ENCODE peak calls at places on chromosomes 12 and 14, in four cellular contexts. O is A673; I is CD8-positive, alpha-beta memory T cell; S is A549. U is an unnamed sample. For H3K4me1, the result is how much of the 10 kb centered on the place peaks cover.

GRCh38 chr12:8911606-8912268 is 2.6 kb upstream of the PHC1 start:
- DNase-seq in O (no peak), I (no peak), S (no peak), U (no peak)

GRCh38 chr14:73467377-73467776 is 9.0 kb upstream of the NUMB start:
- DNase-seq in O (no peak), I (no peak), S (no peak), U (peak)

GRCh38 chr14:33962016-33962415 is 11.1 kb upstream of the EGLN3 start:
- DNase-seq in O (no peak), I (no peak), S (no peak), U (no peak)

GRCh38 chr12:132046561-132046960 is 96.8 kb downstream of the EP400 start:
- DNase-seq in O (no peak), I (no peak), S (no peak), U (no peak)

GRCh38 chr14:51547260-51547659 is 104.5 kb upstream of the FRMD6 start:
- DNase-seq in O (no peak), I (no peak), S (peak), U (no peak)

GRCh38 chr12:7716391-7716790 is 5.2 kb downstream of the DPPA3 start:
- DNase-seq in O (no peak), I (no peak), S (peak), U (no peak)

GRCh38 chr14:69464829-69465228 is 19.7 kb upstream of the PLEKHD1 start:
- DNase-seq in O (no peak), I (no peak), S (no peak), U (no peak)

GRCh38 chr14:90513151-90514014 is 116.6 kb downstream of the CALM1 start:
- DNase-seq in O (no peak), I (no peak), S (no peak), U (no peak)

GRCh38 chr14:61444215-61444768 is 122.9 kb downstream of the PRKCH start:
- DNase-seq in O (no peak), I (peak), S (no peak), U (peak)

GRCh38 chr14:99995700-99996356 is 69.4 kb upstream of the EVL start:
- DNase-seq in O (peak), I (peak), S (peak), U (peak)

GRCh38 chr12:79374543-79374942 is 316.2 kb downstream of the PAWR start:
- DNase-seq in O (no peak), I (no peak), S (no peak), U (no peak)

GRCh38 chr14:71196921-71197320 is 289.7 kb downstream of the PCNX1 start:
- DNase-seq in O (no peak), I (no peak), S (no peak), U (no peak)

GRCh38 chr12:123119808-123120207 is 31.1 kb downstream of the PITPNM2 start:
- DNase-seq in O (no peak), I (no peak), S (no peak), U (peak)

GRCh38 chr12:17540921-17541320 is 549.1 kb downstream of the RERGL start:
- DNase-seq in O (no peak), I (no peak), S (no peak), U (no peak)

GRCh38 chr12:121334513-121335343 is 17.5 kb downstream of the ANAPC5 start:
- DNase-seq in O (peak), I (peak), S (peak), U (peak)

GRCh38 chr14:101349108-101349507 is 212.2 kb upstream of the DIO3 start:
- DNase-seq in O (no peak), I (no peak), S (no peak), U (no peak)

GRCh38 chr14:72476657-72477499 is 417.0 kb downstream of the DPF3 start:
- DNase-seq in O (peak), I (peak), S (no peak), U (peak)

GRCh38 chr14:73472182-73473114 is 14.1 kb upstream of the NUMB start:
- DNase-seq in O (peak), I (peak), S (peak), U (peak)

GRCh38 chr14:73264080-73264895 is 27.0 kb downstream of the PAPLN start:
- DNase-seq in O (no peak), I (no peak), S (no peak), U (no peak)

GRCh38 chr12:113749433-113749815 is 216.7 kb downstream of the RBM19 start:
- DNase-seq in O (no peak), I (no peak), S (no peak), U (no peak)

GRCh38 chr12:126762150-126762549 is 1504.8 kb upstream of the TMEM132C start:
- DNase-seq in O (no peak), I (no peak), S (no peak), U (no peak)

GRCh38 chr12:11837318-11837934 is 188.0 kb downstream of the ETV6 start:
- DNase-seq in O (no peak), I (no peak), S (no peak), U (no peak)

GRCh38 chr12:76030378-76031080 is 1.0 kb downstream of the PHLDA1 start:
- DNase-seq in O (peak), I (peak), S (no peak), U (peak)

GRCh38 chr12:113769322-113769721 is 196.8 kb downstream of the RBM19 start:
- DNase-seq in O (no peak), I (no peak), S (no peak), U (no peak)

GRCh38 chr12:12099102-12099501 is 28.4 kb downstream of the BCL2L14 start:
- DNase-seq in O (no peak), I (no peak), S (no peak), U (no peak)

GRCh38 chr14:78631551-78631950 is 461.4 kb downstream of the NRXN3 start:
- DNase-seq in O (no peak), I (no peak), S (no peak), U (no peak)

GRCh38 chr12:65156366-65156831 is 13.0 kb upstream of the LEMD3 start:
- DNase-seq in O (no peak), I (peak), S (no peak), U (no peak)

GRCh38 chr14:45558183-45558582 is 305.2 kb upstream of the MIS18BP1 start:
- DNase-seq in O (no peak), I (no peak), S (no peak), U (no peak)

GRCh38 chr14:84237881-84238280 is 1292.1 kb upstream of the FLRT2 start:
- DNase-seq in O (no peak), I (no peak), S (no peak), U (no peak)

GRCh38 chr12:58346032-58346632 is 404.8 kb downstream of the ATP23 start:
- DNase-seq in O (peak), I (no peak), S (peak), U (peak)

GRCh38 chr12:65504417-65504816 is 225.9 kb downstream of the MSRB3 start:
- DNase-seq in O (no peak), I (no peak), S (no peak), U (no peak)

GRCh38 chr12:103841690-103842584 is 903 bp upstream of the NT5DC3 start:
- DNase-seq in O (no peak), I (peak), S (peak), U (no peak)

GRCh38 chr14:69901113-69901951 is 22.1 kb downstream of the SMOC1 start:
- DNase-seq in O (peak), I (no peak), S (no peak), U (no peak)

GRCh38 chr12:100368066-100368465 is 11.2 kb downstream of the SLC17A8 start:
- DNase-seq in O (no peak), I (no peak), S (no peak), U (no peak)

GRCh38 chr12:108633534-108634224 is at the start of gene SELPLG:
- DNase-seq in O (no peak), I (peak), S (no peak), U (peak)

GRCh38 chr14:61561657-61562276 is 133.5 kb upstream of the HIF1A start:
- DNase-seq in O (peak), I (no peak), S (peak), U (no peak)

GRCh38 chr12:67720383-67720856 is 71.9 kb downstream of the DYRK2 start:
- DNase-seq in O (peak), I (no peak), S (no peak), U (no peak)

GRCh38 chr12:70617450-70617849 is 19.8 kb downstream of the PTPRB start:
- DNase-seq in O (no peak), I (no peak), S (no peak), U (no peak)

GRCh38 chr12:71581206-71581605 is 82.4 kb downstream of the ZFC3H1 start:
- DNase-seq in O (no peak), I (no peak), S (no peak), U (no peak)

GRCh38 chr14:65373671-65374039 is 38.9 kb upstream of the FUT8 start:
- DNase-seq in O (no peak), I (no peak), S (no peak), U (no peak)

GRCh38 chr14:60257862-60258261 is 8.8 kb downstream of the PPM1A start:
- DNase-seq in O (no peak), I (no peak), S (no peak), U (peak)

GRCh38 chr14:60253649-60254048 is 4.6 kb downstream of the PPM1A start:
- DNase-seq in O (no peak), I (no peak), S (no peak), U (no peak)

GRCh38 chr14:60251877-60252276 is 2.9 kb downstream of the PPM1A start:
- DNase-seq in O (no peak), I (no peak), S (no peak), U (no peak)

GRCh38 chr14:60252630-60253029 is 3.6 kb downstream of the PPM1A start:
- DNase-seq in O (no peak), I (no peak), S (no peak), U (no peak)

GRCh38 chr14:60254176-60254575 is 5.2 kb downstream of the PPM1A start:
- DNase-seq in O (no peak), I (no peak), S (no peak), U (no peak)
- H3K4me1 ChIP-seq in O (under half), I (under half), S (under half), U (under half)

GRCh38 chr12:110661337-110661972 is 27.5 kb downstream of the HVCN1 start:
- DNase-seq in O (no peak), I (peak), S (no peak), U (peak)
- H3K4me3 ChIP-seq in O (no peak), I (peak), S (no peak), U (no peak)

GRCh38 chr14:75454963-75455546 is 27.2 kb downstream of the JDP2 start:
- DNase-seq in O (no peak), I (no peak), S (no peak), U (no peak)

GRCh38 chr14:75452900-75453816 is 25.3 kb downstream of the JDP2 start:
- DNase-seq in O (peak), I (no peak), S (peak), U (no peak)

GRCh38 chr14:75456069-75457023 is 28.5 kb downstream of the JDP2 start:
- DNase-seq in O (no peak), I (no peak), S (no peak), U (no peak)

GRCh38 chr14:75452324-75452723 is 24.5 kb downstream of the JDP2 start:
- DNase-seq in O (no peak), I (no peak), S (no peak), U (no peak)

GRCh38 chr14:75453817-75454434 is 26.1 kb downstream of the JDP2 start:
- DNase-seq in O (no peak), I (no peak), S (no peak), U (peak)
- H3K4me1 ChIP-seq in O (under half), I (under half), S (half or more), U (under half)

GRCh38 chr14:24189460-24189859 is 844 bp upstream of the IPO4 start:
- DNase-seq in O (no peak), I (no peak), S (no peak), U (no peak)

GRCh38 chr14:24187538-24187915 is 1.1 kb downstream of the IPO4 start:
- DNase-seq in O (no peak), I (no peak), S (no peak), U (no peak)

GRCh38 chr14:24188251-24189058 is at the start of gene IPO4:
- DNase-seq in O (peak), I (peak), S (peak), U (peak)

GRCh38 chr14:24190416-24190815 is 1.8 kb upstream of the IPO4 start:
- DNase-seq in O (no peak), I (no peak), S (no peak), U (no peak)

GRCh38 chr14:24189059-24189375 is 401 bp upstream of the IPO4 start:
- DNase-seq in O (no peak), I (no peak), S (no peak), U (no peak)
- H3K4me3 ChIP-seq in O (peak), I (no peak), S (peak), U (peak)

DNA sequence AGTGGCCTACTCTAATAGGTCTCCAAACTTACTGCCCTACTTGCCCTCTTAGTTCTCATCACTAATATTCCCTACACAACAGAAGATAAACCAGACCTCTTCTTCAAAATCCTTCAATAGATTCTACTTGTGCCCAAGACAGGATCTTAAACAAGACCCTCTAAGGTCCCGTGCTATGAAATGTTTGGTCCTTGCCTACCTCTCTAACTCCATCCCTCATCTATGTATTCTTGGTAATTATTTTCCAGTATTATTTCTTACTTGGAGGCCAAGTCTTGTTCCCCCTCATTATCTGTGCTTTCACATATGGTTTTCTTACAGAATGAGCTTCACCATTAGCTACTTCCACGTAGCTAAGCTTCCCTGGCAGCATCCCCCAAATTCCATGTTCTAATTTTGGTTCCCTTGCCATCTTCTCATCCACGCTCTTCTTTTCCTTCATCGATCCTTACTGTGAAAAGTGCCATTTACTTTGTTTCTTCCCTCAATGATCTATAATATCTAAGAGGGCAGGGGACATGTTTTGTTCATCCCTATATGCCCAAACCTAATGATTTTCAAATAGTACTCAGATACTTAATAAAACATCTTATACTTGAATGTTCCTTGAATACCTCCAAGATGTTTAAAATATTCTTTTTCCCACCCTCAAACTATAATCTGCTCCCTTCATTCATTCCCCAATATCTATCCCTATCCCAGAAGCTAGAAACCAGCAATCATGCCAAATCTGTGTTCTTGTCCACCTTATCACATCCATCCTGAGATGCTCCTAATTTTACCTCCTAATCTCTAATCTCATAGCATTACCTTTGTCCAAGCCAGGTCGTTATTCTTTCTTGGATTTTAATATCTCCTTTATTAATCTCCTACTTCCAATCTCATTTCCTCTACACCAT is 10.1 kb downstream of the HNRNPC start:
- DNase-seq in O (no peak), I (no peak), S (no peak), U (no peak)
- H3K4me1 ChIP-seq in O (half or more), I (half or more), S (half or more), U (half or more)

DNA sequence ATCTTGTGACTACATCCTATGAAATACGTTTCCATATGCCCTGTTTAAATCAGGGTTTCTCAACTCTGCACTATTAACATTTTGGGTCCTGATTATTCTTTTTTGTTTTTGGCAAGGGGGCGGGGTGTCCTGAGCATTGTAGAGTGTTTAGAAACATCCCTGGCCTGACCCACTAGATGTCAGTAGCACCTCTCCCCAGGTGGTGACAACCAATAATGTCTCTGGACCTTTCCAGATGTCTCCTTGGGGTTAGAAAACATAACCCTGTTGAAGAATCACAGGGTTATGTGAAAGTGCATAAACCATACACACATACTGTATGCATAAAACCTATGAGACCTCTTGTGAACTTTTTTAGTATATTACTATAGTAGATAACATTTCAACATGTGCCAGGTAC is 1.4 kb downstream of the ACAD10 start:
- DNase-seq in O (no peak), I (no peak), S (peak), U (no peak)
- H3K4me3 ChIP-seq in O (peak), I (no peak), S (no peak), U (no peak)